ENCODE peak calls at places on chromosomes 6 and 20, in five cellular contexts. One of them, this sample, is unnamed.

GRCh38 chr6:166936079-166936787 is 20.1 kb downstream of the RNASET2 start:
- DNase-seq in RWPE1: no peak
- DNase-seq in CD4-positive, alpha-beta T cell: no peak
- DNase-seq in right lobe of liver: no peak
- DNase-seq in ascending aorta: no peak
- DNase-seq in this sample: no peak

GRCh38 chr6:88702956-88703556 is 260.4 kb downstream of the RNGTT start:
- DNase-seq in ascending aorta: no peak
- DNase-seq in right lobe of liver: no peak
- DNase-seq in CD4-positive, alpha-beta T cell: no peak
- DNase-seq in RWPE1: no peak
- DNase-seq in this sample: no peak

GRCh38 chr6:17728551-17729222 is 22.0 kb upstream of the NUP153 start:
- DNase-seq in RWPE1: no peak
- DNase-seq in right lobe of liver: no peak
- DNase-seq in ascending aorta: no peak
- DNase-seq in CD4-positive, alpha-beta T cell: no peak
- DNase-seq in this sample: no peak

GRCh38 chr6:34953084-34954025 is 64.3 kb downstream of the ANKS1A start:
- DNase-seq in RWPE1: peak
- DNase-seq in right lobe of liver: no peak
- DNase-seq in CD4-positive, alpha-beta T cell: no peak
- DNase-seq in ascending aorta: no peak
- DNase-seq in this sample: no peak

GRCh38 chr6:31615748-31616147 is 714 bp downstream of the AIF1 start:
- DNase-seq in CD4-positive, alpha-beta T cell: no peak
- DNase-seq in RWPE1: no peak
- DNase-seq in right lobe of liver: no peak
- DNase-seq in ascending aorta: no peak
- DNase-seq in this sample: no peak

GRCh38 chr6:99333068-99333467 is 16.4 kb downstream of the FAXC start:
- DNase-seq in right lobe of liver: no peak
- DNase-seq in ascending aorta: no peak
- DNase-seq in CD4-positive, alpha-beta T cell: no peak
- DNase-seq in RWPE1: no peak
- DNase-seq in this sample: no peak

GRCh38 chr20:34986311-34987287 is 30.9 kb downstream of the MYH7B start:
- DNase-seq in ascending aorta: no peak
- DNase-seq in CD4-positive, alpha-beta T cell: no peak
- DNase-seq in RWPE1: no peak
- DNase-seq in right lobe of liver: no peak
- DNase-seq in this sample: no peak

GRCh38 chr6:114810468-114810867 is 467.6 kb upstream of the HS3ST5 start:
- DNase-seq in ascending aorta: no peak
- DNase-seq in right lobe of liver: no peak
- DNase-seq in CD4-positive, alpha-beta T cell: no peak
- DNase-seq in RWPE1: no peak
- DNase-seq in this sample: no peak

GRCh38 chr6:136127856-136128255 is 122.3 kb downstream of the MTFR2 start:
- DNase-seq in CD4-positive, alpha-beta T cell: no peak
- DNase-seq in ascending aorta: no peak
- DNase-seq in RWPE1: no peak
- DNase-seq in right lobe of liver: no peak
- DNase-seq in this sample: no peak

GRCh38 chr6:81326856-81327561 is 425.5 kb downstream of the TENT5A start:
- DNase-seq in CD4-positive, alpha-beta T cell: no peak
- DNase-seq in ascending aorta: no peak
- DNase-seq in RWPE1: no peak
- DNase-seq in right lobe of liver: no peak
- DNase-seq in this sample: no peak

GRCh38 chr6:170087946-170088348 is 202.9 kb downstream of the DLL1 start:
- DNase-seq in right lobe of liver: no peak
- DNase-seq in RWPE1: no peak
- DNase-seq in ascending aorta: no peak
- DNase-seq in CD4-positive, alpha-beta T cell: peak
- DNase-seq in this sample: no peak

GRCh38 chr6:13243033-13243432 is 85.3 kb downstream of the TBC1D7 start:
- DNase-seq in ascending aorta: no peak
- DNase-seq in right lobe of liver: no peak
- DNase-seq in CD4-positive, alpha-beta T cell: no peak
- DNase-seq in RWPE1: no peak
- DNase-seq in this sample: no peak

GRCh38 chr6:17972978-17973622 is 14.3 kb downstream of the KIF13A start:
- DNase-seq in RWPE1: no peak
- DNase-seq in right lobe of liver: no peak
- DNase-seq in ascending aorta: no peak
- DNase-seq in CD4-positive, alpha-beta T cell: no peak
- DNase-seq in this sample: no peak

GRCh38 chr6:146851837-146852236 is 253.1 kb downstream of the ADGB start:
- DNase-seq in CD4-positive, alpha-beta T cell: no peak
- DNase-seq in ascending aorta: no peak
- DNase-seq in right lobe of liver: no peak
- DNase-seq in RWPE1: no peak
- DNase-seq in this sample: no peak

GRCh38 chr20:44073011-44073674 is 113.8 kb downstream of the JPH2 start:
- DNase-seq in RWPE1: no peak
- DNase-seq in ascending aorta: no peak
- DNase-seq in CD4-positive, alpha-beta T cell: no peak
- DNase-seq in right lobe of liver: no peak
- DNase-seq in this sample: no peak

GRCh38 chr20:21615617-21616080 is 89.8 kb upstream of the PAX1 start:
- DNase-seq in ascending aorta: no peak
- DNase-seq in right lobe of liver: peak
- DNase-seq in RWPE1: peak
- DNase-seq in CD4-positive, alpha-beta T cell: peak
- DNase-seq in this sample: peak

GRCh38 chr6:160456214-160456546 is 108.0 kb downstream of the SLC22A3 start:
- DNase-seq in CD4-positive, alpha-beta T cell: no peak
- DNase-seq in ascending aorta: no peak
- DNase-seq in RWPE1: no peak
- DNase-seq in right lobe of liver: no peak
- DNase-seq in this sample: no peak

GRCh38 chr20:43358811-43359210 is 98.9 kb upstream of the SRSF6 start:
- DNase-seq in ascending aorta: no peak
- DNase-seq in CD4-positive, alpha-beta T cell: no peak
- DNase-seq in RWPE1: no peak
- DNase-seq in right lobe of liver: no peak
- DNase-seq in this sample: no peak

GRCh38 chr6:115947964-115948541 is 112.6 kb downstream of the FRK start:
- DNase-seq in right lobe of liver: peak
- DNase-seq in CD4-positive, alpha-beta T cell: no peak
- DNase-seq in RWPE1: no peak
- DNase-seq in ascending aorta: no peak
- DNase-seq in this sample: no peak

GRCh38 chr20:47354710-47355488 is 1.6 kb downstream of the ZMYND8 start:
- DNase-seq in ascending aorta: no peak
- DNase-seq in CD4-positive, alpha-beta T cell: no peak
- DNase-seq in RWPE1: peak
- DNase-seq in right lobe of liver: no peak
- DNase-seq in this sample: no peak

GRCh38 chr6:89999154-89999553 is 104.9 kb downstream of the GJA10 start:
- DNase-seq in right lobe of liver: no peak
- DNase-seq in ascending aorta: no peak
- DNase-seq in CD4-positive, alpha-beta T cell: no peak
- DNase-seq in RWPE1: peak
- DNase-seq in this sample: no peak

GRCh38 chr6:161401910-161402309 is 128.0 kb upstream of the AGPAT4 start:
- DNase-seq in CD4-positive, alpha-beta T cell: no peak
- DNase-seq in RWPE1: no peak
- DNase-seq in ascending aorta: no peak
- DNase-seq in right lobe of liver: no peak
- DNase-seq in this sample: no peak

GRCh38 chr6:126091507-126091906 is 105.2 kb downstream of the TRMT11 start:
- DNase-seq in ascending aorta: no peak
- DNase-seq in CD4-positive, alpha-beta T cell: no peak
- DNase-seq in RWPE1: no peak
- DNase-seq in right lobe of liver: no peak
- DNase-seq in this sample: no peak

GRCh38 chr6:166775180-166775922 is 148.3 kb upstream of the RPS6KA2 start:
- DNase-seq in CD4-positive, alpha-beta T cell: peak
- DNase-seq in ascending aorta: no peak
- DNase-seq in RWPE1: peak
- DNase-seq in right lobe of liver: peak
- DNase-seq in this sample: peak

GRCh38 chr6:142756215-142756630 is 188.8 kb downstream of the HIVEP2 start:
- DNase-seq in right lobe of liver: no peak
- DNase-seq in CD4-positive, alpha-beta T cell: no peak
- DNase-seq in ascending aorta: no peak
- DNase-seq in RWPE1: peak
- DNase-seq in this sample: no peak

GRCh38 chr20:2771631-2772080 is 28.8 kb downstream of the CPXM1 start:
- DNase-seq in CD4-positive, alpha-beta T cell: no peak
- DNase-seq in RWPE1: no peak
- DNase-seq in right lobe of liver: no peak
- DNase-seq in ascending aorta: no peak
- DNase-seq in this sample: no peak

GRCh38 chr20:11502668-11503067 is 415.0 kb upstream of the BTBD3 start:
- DNase-seq in ascending aorta: no peak
- DNase-seq in CD4-positive, alpha-beta T cell: no peak
- DNase-seq in RWPE1: no peak
- DNase-seq in right lobe of liver: no peak
- DNase-seq in this sample: no peak

GRCh38 chr20:49539481-49540231 is 28.3 kb downstream of the PTGIS start:
- DNase-seq in ascending aorta: no peak
- DNase-seq in RWPE1: no peak
- DNase-seq in right lobe of liver: no peak
- DNase-seq in CD4-positive, alpha-beta T cell: no peak
- DNase-seq in this sample: no peak

DNA sequence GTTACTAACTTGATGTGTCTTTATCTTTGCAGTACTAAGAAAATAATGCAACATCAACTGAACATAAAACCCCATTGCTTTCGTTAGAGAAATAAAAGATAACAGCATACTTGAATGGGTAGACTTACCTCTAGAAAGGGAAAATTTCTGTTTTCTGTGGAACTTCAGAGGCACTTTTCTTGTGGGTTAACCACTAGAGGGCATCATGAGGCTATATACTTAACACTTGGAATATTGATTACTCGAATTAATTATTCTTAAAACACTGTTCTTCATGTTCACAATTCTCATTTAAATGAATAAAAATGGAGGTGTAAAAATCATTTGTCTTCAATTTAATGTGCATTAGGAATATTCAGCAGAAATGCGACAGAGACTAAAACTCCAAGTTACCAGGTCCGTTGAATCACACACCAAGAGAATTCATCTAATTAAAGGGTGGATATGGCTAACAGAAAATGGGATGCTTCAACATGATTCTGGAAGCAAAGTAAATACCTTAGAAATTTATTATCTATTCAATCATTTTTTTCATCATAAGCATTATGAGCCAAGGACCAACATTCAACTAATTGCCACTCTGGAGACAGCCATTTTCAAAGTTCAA is 330.8 kb upstream of the PREP start:
- DNase-seq in CD4-positive, alpha-beta T cell: no peak
- DNase-seq in RWPE1: peak
- DNase-seq in ascending aorta: no peak
- DNase-seq in right lobe of liver: no peak
- DNase-seq in this sample: no peak
- TF ChIP-seq CTCF in CD4-positive, alpha-beta T cell: peak
- TF ChIP-seq CTCF in RWPE1: peak
- TF ChIP-seq CTCF in ascending aorta: peak
- TF ChIP-seq CTCF in right lobe of liver: peak
- TF ChIP-seq CTCF in this sample: peak

GRCh38 chr20:59770270-59770669 is 163.2 kb downstream of the SYCP2 start:
- DNase-seq in RWPE1: peak
- DNase-seq in CD4-positive, alpha-beta T cell: no peak
- DNase-seq in ascending aorta: no peak
- DNase-seq in right lobe of liver: no peak
- DNase-seq in this sample: no peak
- TF ChIP-seq CTCF in RWPE1: no peak
- TF ChIP-seq CTCF in CD4-positive, alpha-beta T cell: no peak
- TF ChIP-seq CTCF in ascending aorta: no peak
- TF ChIP-seq CTCF in right lobe of liver: no peak
- TF ChIP-seq CTCF in this sample: no peak

GRCh38 chr6:11189865-11190624 is 42.4 kb downstream of the NEDD9 start:
- DNase-seq in ascending aorta: no peak
- DNase-seq in RWPE1: no peak
- DNase-seq in right lobe of liver: no peak
- DNase-seq in CD4-positive, alpha-beta T cell: no peak
- DNase-seq in this sample: no peak
- TF ChIP-seq CTCF in ascending aorta: no peak
- TF ChIP-seq CTCF in RWPE1: no peak
- TF ChIP-seq CTCF in right lobe of liver: no peak
- TF ChIP-seq CTCF in CD4-positive, alpha-beta T cell: no peak
- TF ChIP-seq CTCF in this sample: no peak

DNA sequence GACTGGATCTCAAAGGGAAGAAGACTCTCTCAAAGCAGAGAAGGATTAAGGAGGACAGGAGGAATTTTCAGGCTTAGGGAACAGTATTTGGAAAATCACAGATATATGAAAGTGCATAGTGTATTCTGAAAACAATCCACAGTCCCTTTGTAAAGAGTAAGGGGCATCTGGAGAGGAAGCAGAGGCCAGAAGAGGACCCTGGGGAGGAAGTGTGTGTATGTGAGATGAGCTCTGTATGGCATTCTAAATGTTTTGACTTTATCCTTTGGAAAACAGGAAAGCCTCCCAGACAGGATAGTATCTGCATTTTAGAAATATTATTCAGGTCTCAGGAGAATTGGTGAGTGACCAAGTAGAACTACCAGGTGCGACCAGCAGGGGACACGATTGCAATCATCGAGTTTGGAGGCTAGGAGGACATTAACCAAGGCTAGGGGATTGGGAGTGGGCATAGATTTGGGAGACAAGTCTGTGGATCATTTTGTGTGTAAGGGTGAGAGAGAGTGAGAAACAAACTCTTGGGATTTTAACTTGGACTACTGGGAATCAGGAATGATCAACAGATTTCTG is 38.3 kb upstream of the FAM184A start:
- DNase-seq in CD4-positive, alpha-beta T cell: no peak
- DNase-seq in RWPE1: no peak
- DNase-seq in right lobe of liver: no peak
- DNase-seq in ascending aorta: no peak
- DNase-seq in this sample: no peak
- TF ChIP-seq CTCF in CD4-positive, alpha-beta T cell: no peak
- TF ChIP-seq CTCF in RWPE1: no peak
- TF ChIP-seq CTCF in right lobe of liver: no peak
- TF ChIP-seq CTCF in ascending aorta: no peak
- TF ChIP-seq CTCF in this sample: no peak